ENCODE peak calls at places on chromosomes 13 and 19, in five cellular contexts. W is stimulated activated naive CD4-positive, alpha-beta T cell; N is NCI-H774; C is occipital lobe; I is CD8-positive, alpha-beta T cell. F is an unnamed sample.

GRCh38 chr19:15291666-15292065 is 40.7 kb downstream of the BRD4 start:
- DNase-seq in W (no peak), I (no peak), C (no peak), N (no peak), F (no peak)

GRCh38 chr19:55228403-55229031 is at the start of gene TMEM86B:
- DNase-seq in N (no peak), I (no peak), C (no peak), W (no peak), F (no peak)

GRCh38 chr13:34070544-34071303 is 252.8 kb downstream of the RFC3 start:
- DNase-seq in C (no peak), I (no peak), W (no peak), N (no peak), F (no peak)

GRCh38 chr13:75762066-75762937 is 126.2 kb downstream of the LMO7 start:
- DNase-seq in N (no peak), C (no peak), W (peak), I (no peak), F (no peak)

GRCh38 chr19:4618019-4618418 is 21.3 kb upstream of the TNFAIP8L1 start:
- DNase-seq in N (no peak), I (no peak), C (no peak), W (no peak), F (no peak)

GRCh38 chr19:47225746-47226425 is 5.1 kb downstream of the BBC3 start:
- DNase-seq in I (peak), N (peak), C (peak), W (peak), F (peak)

GRCh38 chr13:73212482-73212881 is 153.7 kb downstream of the KLF5 start:
- DNase-seq in W (no peak), I (no peak), N (no peak), C (no peak), F (no peak)

GRCh38 chr19:54257116-54257480 is at the start of gene LILRB5:
- DNase-seq in W (no peak), I (no peak), C (no peak), N (no peak), F (no peak)

GRCh38 chr19:46408611-46409039 is 4.7 kb downstream of the CCDC8 start:
- DNase-seq in W (no peak), N (no peak), I (no peak), C (no peak), F (peak)

GRCh38 chr13:58583961-58584360 is 952.4 kb downstream of the PCDH17 start:
- DNase-seq in W (no peak), C (no peak), I (no peak), N (no peak), F (no peak)

GRCh38 chr13:49908637-49909036 is 27.5 kb downstream of the SPRYD7 start:
- DNase-seq in I (no peak), W (no peak), C (no peak), N (no peak), F (no peak)

GRCh38 chr13:89577301-89577700 is 1770.2 kb upstream of the MIR17HG start:
- DNase-seq in N (no peak), W (no peak), C (no peak), I (no peak), F (no peak)

GRCh38 chr19:10817291-10818038 is 18.5 kb downstream of the TMED1 start:
- DNase-seq in W (no peak), C (no peak), I (no peak), N (no peak), F (no peak)

GRCh38 chr13:37526710-37527446 is 71.7 kb downstream of the POSTN start:
- DNase-seq in N (no peak), I (no peak), C (no peak), W (no peak), F (no peak)

GRCh38 chr19:4776436-4777205 is 14.9 kb upstream of the FEM1A start:
- DNase-seq in C (no peak), W (no peak), N (no peak), I (no peak), F (no peak)

GRCh38 chr13:51222510-51223283 is 499 bp downstream of the FAM124A start:
- DNase-seq in C (no peak), N (no peak), I (no peak), W (no peak), F (no peak)

GRCh38 chr19:35090795-35091214 is 24.8 kb upstream of the FXYD3 start:
- DNase-seq in I (no peak), W (no peak), C (no peak), N (no peak), F (no peak)

GRCh38 chr19:43534811-43535761 is 2.1 kb downstream of the ZNF575 start:
- DNase-seq in W (no peak), I (no peak), N (no peak), C (peak), F (peak)

GRCh38 chr13:39895254-39895653 is 239.8 kb downstream of the COG6 start:
- DNase-seq in W (no peak), N (no peak), C (no peak), I (no peak), F (no peak)

GRCh38 chr19:27793128-27793643 is 1419.8 kb downstream of the UQCRFS1 start:
- DNase-seq in C (peak), W (peak), N (peak), I (peak), F (no peak)

GRCh38 chr13:59269476-59269875 is 894.3 kb downstream of the DIAPH3 start:
- DNase-seq in I (no peak), W (no peak), N (no peak), C (no peak), F (no peak)

GRCh38 chr13:111139874-111140561 is 24.9 kb downstream of the ARHGEF7 start:
- DNase-seq in I (no peak), W (no peak), C (no peak), N (peak), F (no peak)

GRCh38 chr13:113668491-113668971 is 1.5 kb downstream of the GRK1 start:
- DNase-seq in C (no peak), W (no peak), N (no peak), I (no peak), F (no peak)

GRCh38 chr13:33721719-33722118 is 96.2 kb upstream of the RFC3 start:
- DNase-seq in I (no peak), C (no peak), W (no peak), N (no peak), F (no peak)

GRCh38 chr19:6402834-6403608 is 10.1 kb upstream of the GTF2F1 start:
- DNase-seq in W (no peak), I (no peak), N (no peak), C (peak), F (peak)

GRCh38 chr13:110421696-110422395 is 114.8 kb downstream of the COL4A2 start:
- DNase-seq in I (no peak), C (no peak), W (peak), N (no peak), F (no peak)

GRCh38 chr13:94073006-94073744 is 406.3 kb downstream of the DCT start:
- DNase-seq in N (no peak), I (no peak), W (no peak), C (no peak), F (no peak)

GRCh38 chr13:73767747-73768315 is 366.4 kb downstream of the KLF12 start:
- DNase-seq in I (no peak), W (peak), C (no peak), N (no peak), F (peak)

GRCh38 chr19:14021474-14021873 is 6.5 kb upstream of the RLN3 start:
- DNase-seq in W (no peak), I (no peak), N (no peak), C (no peak), F (no peak)

GRCh38 chr13:109182777-109183465 is 553.5 kb downstream of the MYO16 start:
- DNase-seq in I (no peak), W (no peak), C (no peak), N (no peak), F (no peak)

GRCh38 chr19:45640849-45641273 is 1.7 kb upstream of the EML2 start:
- DNase-seq in I (no peak), W (no peak), N (peak), C (no peak), F (no peak)

F was measured in head of caudate nucleus.